ENCODE peak calls at places on chromosome 17, in four cellular contexts. T, Y, O and J are unnamed samples.

GRCh38 chr17:75876938-75877751 is 1.2 kb downstream of the TRIM47 start:
- DNase-seq in T (peak; percentile 91), O (peak; percentile 49), Y (peak; percentile 99), J (peak; percentile 84)

GRCh38 chr17:38572665-38573365 is 32.9 kb downstream of the SRCIN1 start:
- DNase-seq in O (no peak), T (peak; percentile 20), Y (no peak), J (no peak)

GRCh38 chr17:76260220-76260619 is 4.9 kb upstream of the UBALD2 start:
- DNase-seq in T (no peak), O (no peak), Y (no peak), J (no peak)

GRCh38 chr17:39080416-39081179 is 70.8 kb downstream of the PLXDC1 start:
- DNase-seq in O (no peak), T (peak; percentile 76), Y (no peak), J (peak; percentile 46)

GRCh38 chr17:19306160-19307111 is 56.1 kb downstream of the B9D1 start:
- DNase-seq in O (peak; percentile 30), Y (no peak), T (no peak), J (no peak)

GRCh38 chr17:76240461-76241204 is at the start of gene RNF157:
- DNase-seq in T (peak; percentile 69), O (peak; percentile 65), Y (peak; percentile 51), J (no peak)

GRCh38 chr17:72511874-72512273 is 391.1 kb downstream of the SOX9 start:
- DNase-seq in Y (no peak), T (no peak), O (no peak), J (no peak)

GRCh38 chr17:70205386-70205785 is 36.1 kb downstream of the KCNJ2 start:
- DNase-seq in T (no peak), O (no peak), Y (no peak), J (no peak)

GRCh38 chr17:63837962-63838585 is 4.4 kb downstream of the SMARCD2 start:
- DNase-seq in T (no peak), Y (no peak), O (no peak), J (no peak)

GRCh38 chr17:74215332-74215727 is 2.0 kb downstream of the TTYH2 start:
- DNase-seq in Y (no peak), O (no peak), T (no peak), J (no peak)